ENCODE peak calls at places on chromosomes 6 and 20, in eight cellular contexts. S, B, G, N, F, Z, H and X are unnamed samples.

GRCh38 chr6:94862116-94862515 is 715.2 kb upstream of the MANEA start:
- DNase-seq in S (peak; percentile 11), F (no peak), B (peak; percentile 2), G (no peak), H (no peak), Z (peak; percentile 26), N (no peak), X (no peak)

GRCh38 chr20:23061713-23062561 is 12.5 kb upstream of the THBD start:
- DNase-seq in F (peak; percentile 29), G (peak; percentile 91), N (no peak), B (peak; percentile 51), Z (no peak), H (no peak), S (peak; percentile 68), X (peak; percentile 16)

GRCh38 chr20:25270829-25271251 is 23.0 kb downstream of the PYGB start:
- DNase-seq in N (no peak), B (no peak), S (no peak), F (no peak), H (no peak), Z (no peak), G (no peak), X (no peak)

GRCh38 chr6:107020239-107020638 is 7.8 kb upstream of the MTRES1 start:
- DNase-seq in Z (no peak), N (no peak), G (no peak), S (no peak), H (no peak), B (no peak), F (no peak), X (no peak)

GRCh38 chr6:26536571-26537159 is 1.5 kb upstream of the HMGN4 start:
- DNase-seq in N (no peak), Z (peak; percentile 26), B (peak; percentile 69), F (peak; percentile 35), G (peak; percentile 72), H (no peak), S (peak; percentile 79), X (peak; percentile 58)

GRCh38 chr20:49620364-49621240 is 52.7 kb upstream of the PTGIS start:
- DNase-seq in H (no peak), S (no peak), G (no peak), F (no peak), N (peak; percentile 100), B (no peak), Z (no peak), X (no peak)

GRCh38 chr20:52972965-52973819 is 1.0 kb downstream of the TSHZ2 start:
- DNase-seq in G (peak; percentile 56), F (no peak), Z (peak; percentile 60), N (no peak), H (no peak), S (no peak), B (no peak), X (peak; percentile 60)

GRCh38 chr20:35001596-35002362 is 46.1 kb downstream of the MYH7B start:
- DNase-seq in N (no peak), H (no peak), G (peak; percentile 38), Z (no peak), F (no peak), B (no peak), S (no peak), X (peak; percentile 56)

GRCh38 chr6:62707914-62708313 is 421.9 kb upstream of the KHDRBS2 start:
- DNase-seq in B (no peak), S (no peak), N (no peak), F (no peak), H (no peak), G (no peak), Z (no peak), X (no peak)

GRCh38 chr20:36465109-36466080 is 75.9 kb upstream of the MYL9 start:
- DNase-seq in S (peak; percentile 89), G (peak; percentile 97), F (peak; percentile 66), B (peak; percentile 83), N (no peak), H (peak; percentile 79), Z (peak; percentile 82), X (peak; percentile 53)

GRCh38 chr20:62678553-62678952 is 30.1 kb upstream of the NTSR1 start:
- DNase-seq in Z (no peak), S (no peak), H (no peak), G (no peak), F (no peak), N (no peak), B (no peak), X (no peak)
- H2AFZ ChIP-seq in Z (no peak overlapping the region), S (no peak overlapping the region), H (no peak overlapping the region), G (no peak overlapping the region), F (no peak overlapping the region), N (no peak overlapping the region), B (no peak overlapping the region), X (no peak overlapping the region)

GRCh38 chr6:32689531-32690505 is 23.4 kb upstream of the HLA-DQB1 start:
- DNase-seq in Z (no peak), F (no peak), B (no peak), N (peak; percentile 79), G (peak; percentile 21), H (no peak), S (no peak), X (no peak)

GRCh38 chr6:32680055-32680454 is 13.6 kb upstream of the HLA-DQB1 start:
- DNase-seq in H (no peak), S (no peak), N (no peak), Z (no peak), G (no peak), B (no peak), F (no peak), X (no peak)

GRCh38 chr6:32684246-32684645 is 17.8 kb upstream of the HLA-DQB1 start:
- DNase-seq in G (no peak), F (no peak), Z (no peak), N (no peak), S (no peak), H (no peak), B (no peak), X (no peak)

GRCh38 chr6:32685603-32686002 is 19.1 kb upstream of the HLA-DQB1 start:
- DNase-seq in G (no peak), B (peak; percentile 6), Z (peak; percentile 68), H (no peak), N (peak; percentile 95), F (no peak), S (peak; percentile 9), X (no peak)
- H3K4me1 ChIP-seq in G (no peaks in the 10 kb centered on the region), B (no peaks in the 10 kb centered on the region), Z (no peaks in the 10 kb centered on the region), H (no peaks in the 10 kb centered on the region), N (peaks cover 16% of the 10 kb centered on the region), F (no peaks in the 10 kb centered on the region), S (no peaks in the 10 kb centered on the region), X (no peaks in the 10 kb centered on the region)

DNA sequence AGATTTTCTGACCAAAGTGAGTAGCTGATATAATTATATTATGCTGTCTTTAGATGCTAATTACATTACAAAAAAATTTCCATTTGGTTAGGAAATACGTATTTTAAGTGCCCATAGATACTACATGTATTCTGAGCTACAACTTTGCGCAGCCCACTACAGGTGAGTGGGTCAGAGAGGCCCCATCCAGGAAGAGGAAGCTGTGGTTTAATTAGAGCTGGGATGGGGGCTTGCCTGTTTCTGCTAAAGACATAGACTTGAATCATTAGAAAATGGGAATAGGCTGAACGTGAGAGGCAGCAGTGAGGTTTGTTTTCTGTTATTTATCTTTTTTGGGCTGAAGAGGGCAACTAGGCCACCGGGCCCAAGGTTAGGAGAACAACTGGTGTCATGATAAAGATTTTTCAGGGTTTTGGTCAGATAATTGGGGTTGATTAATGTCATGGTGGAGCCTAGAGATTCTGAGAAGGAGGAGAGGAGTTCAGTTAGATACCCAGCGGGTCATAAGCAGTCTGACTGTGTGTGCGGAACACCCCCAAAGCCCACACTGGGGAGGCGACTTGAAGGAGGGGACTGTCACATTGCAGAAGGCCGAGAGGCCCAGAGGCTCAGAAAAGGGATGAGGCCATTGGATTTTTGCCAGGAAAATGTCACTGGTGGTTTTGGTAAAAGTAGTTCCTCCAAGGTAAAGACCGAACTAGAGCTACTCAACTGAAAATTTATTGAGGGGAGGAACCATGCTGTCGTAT is 14.6 kb upstream of the IRF4 start:
- DNase-seq in G (no peak), F (no peak), H (no peak), B (no peak), N (no peak), Z (no peak), S (no peak), X (no peak)
- H3K9ac ChIP-seq in G (no peak overlapping the region), F (no peak overlapping the region), H (no peak overlapping the region), B (no peak overlapping the region), N (no peak overlapping the region), Z (no peak overlapping the region), S (no peak overlapping the region), X (no peak overlapping the region)

GRCh38 chr20:18465536-18466200 is 1.2 kb downstream of the DZANK1 start:
- DNase-seq in N (peak; percentile 4), H (no peak), G (no peak), Z (no peak), B (no peak), F (no peak), S (no peak), X (no peak)
- H2AFZ ChIP-seq in N (peak overlapping the region; percentile 99), H (no peak overlapping the region), G (peak overlapping the region; percentile 96), Z (no peak overlapping the region), B (no peak overlapping the region), F (peak overlapping the region; percentile 68), S (peak overlapping the region; percentile 31), X (peak overlapping the region; percentile 97)

DNA sequence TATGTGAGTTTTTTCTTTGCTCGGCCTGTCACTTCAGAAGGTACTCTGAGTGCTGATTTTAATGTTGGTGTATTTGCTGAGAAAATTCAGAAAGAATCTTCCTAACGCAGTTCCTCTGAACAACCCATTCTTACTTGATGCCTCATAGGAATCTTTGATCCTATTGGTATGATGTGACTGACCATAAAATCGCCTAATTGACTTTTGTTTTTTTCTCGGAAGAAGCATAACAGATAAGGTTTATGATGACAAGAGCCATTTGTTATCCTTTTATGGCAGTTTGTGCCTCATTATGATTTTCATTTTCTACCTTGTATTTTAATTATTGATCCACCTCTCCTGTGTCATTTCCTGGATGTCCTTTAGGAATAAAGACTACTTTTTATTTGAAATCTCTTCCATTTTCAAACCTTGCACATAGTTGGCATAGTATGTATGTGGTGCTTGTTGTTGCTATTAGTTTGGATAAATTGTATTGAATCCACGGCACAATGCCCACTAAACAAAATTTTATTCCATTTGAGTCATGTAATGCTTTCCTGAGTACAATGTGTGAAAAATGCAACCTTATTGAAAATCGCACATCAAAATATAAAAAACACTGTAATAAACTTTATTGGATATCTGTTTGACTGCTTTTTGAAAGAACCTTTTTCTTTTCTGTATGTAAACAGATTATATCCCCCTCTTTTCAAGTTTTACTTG is 37.3 kb downstream of the LRRC1 start:
- DNase-seq in F (no peak), Z (no peak), H (no peak), B (peak; percentile 29), S (peak; percentile 41), N (no peak), G (no peak), X (no peak)
- H3K4me1 ChIP-seq in F (peaks cover 36% of the 10 kb centered on the region), Z (peaks cover 34% of the 10 kb centered on the region), H (peaks cover 45% of the 10 kb centered on the region), B (no peaks in the 10 kb centered on the region), S (peaks cover 2% of the 10 kb centered on the region), N (no peaks in the 10 kb centered on the region), G (peaks cover 24% of the 10 kb centered on the region), X (peaks cover 20% of the 10 kb centered on the region)